ENCODE peak calls at places on chromosome 1, in ten cellular contexts. J is heart left ventricle, R is tibial artery, B is A549, D is RWPE2, Q is fibroblast of lung, E is fibroblast of the aortic adventitia, H is BJ, L is AG04450, T is epithelial cell of esophagus. X is an unnamed sample.

GRCh38 chr1:59926381-59927243 is at the start of gene CYP2J2:
- DNase-seq in E (peak; percentile 3), J (peak; percentile 82), T (peak; percentile 49), H (no peak), D (peak; percentile 60), Q (peak; percentile 34), B (peak; percentile 9), R (peak; percentile 24), L (no peak), X (peak; percentile 14)

GRCh38 chr1:25797939-25798338 is 2.1 kb upstream of the SELENON start:
- DNase-seq in T (peak; percentile 59), H (no peak), E (peak; percentile 20), L (no peak), R (no peak), B (peak; percentile 53), D (no peak), J (no peak), Q (no peak), X (no peak)

GRCh38 chr1:154502742-154503111 is 515 bp upstream of the SHE start:
- DNase-seq in E (no peak), T (no peak), L (no peak), B (no peak), J (no peak), D (no peak), H (no peak), Q (no peak), R (no peak), X (no peak)

GRCh38 chr1:73674945-73675561 is 522.9 kb downstream of the LRRIQ3 start:
- DNase-seq in T (peak; percentile 26), E (peak; percentile 2), H (no peak), D (no peak), R (no peak), J (no peak), L (no peak), B (peak; percentile 1), Q (peak; percentile 8), X (peak; percentile 20)

GRCh38 chr1:37946703-37947360 is at the start of gene INPP5B:
- DNase-seq in T (no peak), H (peak; percentile 46), D (no peak), R (peak; percentile 93), Q (peak; percentile 85), L (peak; percentile 65), J (peak; percentile 92), B (peak; percentile 84), E (peak; percentile 92), X (peak; percentile 93)

GRCh38 chr1:151994956-151995355 is 1.3 kb upstream of the S100A10 start:
- DNase-seq in T (peak; percentile 95), R (peak; percentile 45), E (peak; percentile 100), J (no peak), D (peak; percentile 79), B (peak; percentile 95), Q (peak; percentile 98), H (peak; percentile 94), L (peak; percentile 81), X (peak; percentile 99)

GRCh38 chr1:3955196-3955772 is 55.2 kb upstream of the C1orf174 start:
- DNase-seq in L (no peak), H (no peak), R (no peak), T (no peak), D (no peak), J (no peak), B (no peak), Q (no peak), E (no peak), X (no peak)

GRCh38 chr1:113192242-113192641 is 119.2 kb downstream of the LRIG2 start:
- DNase-seq in D (no peak), L (no peak), H (no peak), E (no peak), B (no peak), J (no peak), T (no peak), Q (no peak), R (no peak), X (no peak)

GRCh38 chr1:247386217-247386616 is 29.8 kb upstream of the NLRP3 start:
- DNase-seq in J (no peak), L (no peak), B (no peak), Q (no peak), T (no peak), D (no peak), H (no peak), E (no peak), R (no peak), X (no peak)

GRCh38 chr1:19405195-19405760 is 80.1 kb downstream of the CAPZB start:
- DNase-seq in L (no peak), D (no peak), B (no peak), H (no peak), T (no peak), E (no peak), R (no peak), Q (no peak), J (no peak), X (no peak)

GRCh38 chr1:57218487-57219079 is 205.3 kb downstream of the DAB1 start:
- DNase-seq in E (no peak), Q (peak; percentile 46), J (no peak), B (no peak), T (no peak), D (no peak), H (no peak), R (no peak), L (no peak), X (no peak)

GRCh38 chr1:198024782-198025181 is 107.6 kb downstream of the LHX9 start:
- DNase-seq in L (no peak), E (no peak), B (no peak), H (no peak), T (peak; percentile 82), R (no peak), J (no peak), D (no peak), Q (peak; percentile 59), X (no peak)

GRCh38 chr1:99441234-99442095 is 177.2 kb downstream of the PLPPR4 start:
- DNase-seq in L (peak; percentile 10), B (no peak), H (peak; percentile 82), E (peak; percentile 38), D (no peak), Q (peak; percentile 85), T (peak; percentile 2), J (no peak), R (no peak), X (peak; percentile 65)

GRCh38 chr1:166164995-166165660 is 1.7 kb downstream of the FAM78B start:
- DNase-seq in H (no peak), B (peak; percentile 69), L (no peak), R (peak; percentile 29), J (peak; percentile 64), D (no peak), T (peak; percentile 54), Q (peak; percentile 79), E (peak; percentile 66), X (peak; percentile 42)

GRCh38 chr1:166166400-166166699 is 451 bp downstream of the FAM78B start:
- DNase-seq in R (no peak), J (no peak), E (no peak), T (no peak), Q (no peak), B (no peak), L (no peak), D (no peak), H (no peak), X (no peak)

GRCh38 chr1:166165661-166166399 is 971 bp downstream of the FAM78B start:
- DNase-seq in E (peak; percentile 47), J (no peak), R (peak; percentile 20), T (no peak), Q (peak; percentile 50), B (peak; percentile 46), D (no peak), L (no peak), H (no peak), X (peak; percentile 13)

GRCh38 chr1:166166701-166167394 is at the start of gene FAM78B:
- DNase-seq in L (no peak), J (peak; percentile 85), Q (peak; percentile 75), E (peak; percentile 76), T (peak; percentile 54), H (no peak), D (peak; percentile 64), R (peak; percentile 75), B (peak; percentile 79), X (peak; percentile 59)

GRCh38 chr1:166164646-166164994 is 2.2 kb downstream of the FAM78B start:
- DNase-seq in B (no peak), Q (no peak), T (no peak), D (no peak), R (no peak), J (no peak), L (no peak), H (no peak), E (no peak), X (no peak)
- H3K4me3 ChIP-seq in B (no peak overlapping the region), Q (no peak overlapping the region), T (no peak overlapping the region), D (no peak overlapping the region), R (no peak overlapping the region), J (peak overlapping the region; percentile 62), L (no peak overlapping the region), H (no peak overlapping the region), E (peak overlapping the region; percentile 46), X (no peak overlapping the region)

GRCh38 chr1:175317309-175317708 is 124.7 kb upstream of the KIAA0040 start:
- DNase-seq in B (no peak), D (no peak), Q (no peak), L (no peak), T (no peak), R (no peak), J (no peak), E (no peak), H (no peak), X (no peak)
- TF ChIP-seq CTCF in B (peak; percentile 11), D (peak; percentile 18), Q (peak; percentile 20), L (peak; percentile 19), T (peak; percentile 15), R (no peak), J (peak; percentile 46), E (no peak), H (peak; percentile 29), X (peak; percentile 32)

GRCh38 chr1:207748737-207749528 is 2.9 kb upstream of the CD46 start:
- DNase-seq in T (peak; percentile 70), B (no peak), J (no peak), E (no peak), R (no peak), H (no peak), D (no peak), L (no peak), Q (no peak), X (no peak)
- H3K4me3 ChIP-seq in T (no peak overlapping the region), B (no peak overlapping the region), J (no peak overlapping the region), E (no peak overlapping the region), R (no peak overlapping the region), H (no peak overlapping the region), D (no peak overlapping the region), L (no peak overlapping the region), Q (no peak overlapping the region), X (no peak overlapping the region)

DNA sequence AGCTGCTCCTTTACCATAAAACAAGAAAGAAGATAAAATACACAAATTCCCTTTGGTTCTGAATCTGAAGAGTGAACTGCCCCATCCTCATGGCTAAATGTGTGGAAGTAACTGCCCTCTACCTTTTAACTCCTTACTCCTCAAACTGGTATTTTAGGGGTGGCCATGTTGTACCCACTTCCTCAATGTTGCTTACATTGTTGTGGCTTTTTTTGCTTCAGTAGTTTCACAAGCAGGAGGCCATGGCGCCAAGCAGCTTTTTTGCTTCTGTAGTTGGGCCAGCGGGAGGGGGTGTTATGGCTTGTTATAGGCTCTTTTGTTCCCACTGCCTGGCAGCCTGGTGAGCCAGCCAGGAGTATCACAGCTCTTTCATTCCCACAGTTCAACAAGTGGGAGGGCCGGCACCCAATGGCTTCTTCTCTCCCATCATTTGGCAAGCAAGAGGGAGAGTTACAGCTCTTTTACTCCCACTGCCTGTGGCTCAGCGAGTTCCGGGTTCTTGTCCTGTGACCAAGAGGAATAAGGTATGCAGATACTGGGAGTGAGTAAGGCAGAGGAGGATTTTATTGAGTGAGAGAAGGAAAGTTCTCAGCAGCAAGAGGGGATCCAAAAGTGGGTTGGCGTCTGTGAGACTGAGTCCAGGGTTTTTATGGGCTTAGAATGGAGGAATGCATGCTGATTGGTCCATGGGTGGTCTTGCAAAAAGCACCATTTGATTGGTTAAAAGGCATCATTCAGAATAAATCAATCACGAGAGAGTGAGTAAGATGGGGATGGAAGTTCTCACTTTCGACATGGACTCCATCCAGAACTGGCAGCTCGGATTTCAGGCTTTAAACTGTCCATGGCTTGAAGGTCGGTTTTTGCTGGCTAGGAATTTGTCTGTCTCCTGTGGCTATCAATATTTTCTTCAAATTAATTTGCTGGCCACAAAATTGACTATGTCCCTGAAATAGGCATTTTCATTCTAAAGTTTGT is 429.6 kb downstream of the HLX start:
- DNase-seq in E (no peak), B (no peak), T (no peak), D (no peak), H (no peak), L (no peak), Q (peak; percentile 39), J (no peak), R (no peak), X (peak; percentile 19)
- TF ChIP-seq CTCF in E (no peak), B (no peak), T (no peak), D (no peak), H (no peak), L (no peak), Q (no peak), J (no peak), R (no peak), X (no peak)